ENCODE peak calls at places on chromosomes 12 and 14, in nine cellular contexts. V is prostate gland, P is neural crest cell, J is WTC11, E is IMR-90, S is glutamatergic neuron, T is breast epithelium, H is lower lobe of right lung, F is upper lobe of right lung. O is an unnamed sample.

GRCh38 chr14:93970589-93970966 is 5.8 kb downstream of the ASB2 start:
- DNase-seq in V (no peak), P (no peak), J (no peak), E (no peak), S (no peak), T (no peak), H (no peak), F (no peak), O (peak)

GRCh38 chr14:105098316-105098715 is 33.1 kb upstream of the GPR132 start:
- DNase-seq in V (no peak), P (no peak), J (no peak), E (no peak), S (no peak), T (no peak), H (no peak), F (no peak), O (no peak)

GRCh38 chr12:93422050-93422449 is 19.7 kb downstream of the UBE2N start:
- DNase-seq in V (no peak), P (no peak), J (no peak), E (no peak), S (no peak), T (no peak), H (no peak), F (no peak), O (no peak)

GRCh38 chr12:80655751-80656150 is 51.7 kb upstream of the MYF6 start:
- DNase-seq in V (no peak), P (no peak), J (no peak), E (peak), S (no peak), T (no peak), H (no peak), F (no peak), O (no peak)

GRCh38 chr12:112446008-112446725 is 27.4 kb downstream of the PTPN11 start:
- DNase-seq in V (no peak), P (no peak), J (no peak), E (no peak), S (no peak), T (no peak), H (no peak), F (no peak), O (no peak)

GRCh38 chr12:4221157-4221556 is 52.4 kb upstream of the CCND2 start:
- DNase-seq in V (no peak), P (no peak), J (no peak), E (peak), S (no peak), T (no peak), H (no peak), F (no peak), O (no peak)

GRCh38 chr14:55706893-55707292 is 126.9 kb downstream of the KTN1 start:
- DNase-seq in V (no peak), P (no peak), J (no peak), E (peak), S (no peak), T (no peak), H (no peak), F (no peak), O (no peak)

GRCh38 chr14:21070610-21071224 is 613 bp downstream of the ARHGEF40 start:
- DNase-seq in V (no peak), P (peak), J (peak), E (peak), S (peak), T (no peak), H (no peak), F (no peak), O (no peak)

GRCh38 chr14:93114068-93114710 is 1.5 kb downstream of the ITPK1 start:
- DNase-seq in V (no peak), P (no peak), J (no peak), E (no peak), S (no peak), T (no peak), H (no peak), F (no peak), O (no peak)

GRCh38 chr12:89947437-89948265 is 239.0 kb upstream of the ATP2B1 start:
- DNase-seq in V (no peak), P (no peak), J (no peak), E (peak), S (no peak), T (no peak), H (no peak), F (no peak), O (no peak)

GRCh38 chr12:44148936-44149335 is 313.1 kb downstream of the TMEM117 start:
- DNase-seq in V (no peak), P (no peak), J (no peak), E (no peak), S (no peak), T (no peak), H (no peak), F (no peak), O (no peak)

GRCh38 chr12:6662602-6662905 is 365 bp downstream of the ING4 start:
- DNase-seq in V (no peak), P (no peak), J (no peak), E (no peak), S (no peak), T (no peak), H (no peak), F (no peak), O (no peak)

GRCh38 chr14:74176404-74176788 is 62.9 kb upstream of the VSX2 start:
- DNase-seq in V (no peak), P (no peak), J (no peak), E (no peak), S (no peak), T (no peak), H (no peak), F (no peak), O (no peak)

DNA sequence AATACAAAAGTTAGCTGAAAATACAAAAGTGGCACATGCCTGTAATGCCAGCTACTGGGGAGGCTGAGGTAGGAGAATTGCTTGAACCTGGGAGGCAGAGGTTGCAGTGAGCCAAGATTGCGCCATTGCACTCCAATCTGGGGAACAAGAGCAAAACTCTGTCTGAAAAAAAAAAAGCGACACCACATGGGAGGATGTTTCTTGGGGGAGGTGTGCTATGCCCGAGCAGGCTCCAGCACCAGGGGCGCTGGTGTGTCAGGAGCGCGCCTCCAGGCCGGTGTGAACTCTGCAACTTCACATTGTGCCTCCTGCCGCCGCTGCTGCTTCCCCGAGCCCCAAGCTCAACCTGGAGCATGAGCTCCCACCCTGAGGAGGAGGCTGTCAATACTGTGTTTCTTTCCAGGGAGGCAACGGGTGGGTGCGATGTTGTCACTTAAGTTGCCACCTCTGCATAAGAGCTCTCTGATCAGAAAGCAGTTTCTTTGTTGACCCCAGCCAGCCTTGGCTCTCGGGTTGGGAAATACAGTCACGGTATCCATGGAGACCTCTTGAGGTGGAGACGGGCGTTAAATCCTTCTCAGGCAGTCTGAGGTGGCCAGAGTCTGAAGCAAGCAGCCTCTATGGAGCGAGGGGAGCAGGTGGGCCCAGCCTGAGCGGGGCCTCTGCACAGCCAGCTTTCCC is 18.9 kb downstream of the DEGS2 start:
- DNase-seq in V (no peak), P (peak), J (peak), E (peak), S (peak), T (no peak), H (no peak), F (peak), O (no peak)
- TF ChIP-seq CTCF in V (no peak), P (peak), J (peak), E (peak), S (peak), T (no peak), H (peak), F (peak), O (no peak)

GRCh38 chr12:57487055-57487596 is 742 bp upstream of the MARS1 start:
- DNase-seq in V (no peak), P (no peak), J (no peak), E (no peak), S (no peak), T (no peak), H (no peak), F (no peak), O (no peak)

GRCh38 chr12:57485695-57486094 is 2.2 kb upstream of the MARS1 start:
- DNase-seq in V (no peak), P (no peak), J (no peak), E (no peak), S (no peak), T (no peak), H (no peak), F (no peak), O (no peak)

GRCh38 chr12:57489157-57489641 is 1.3 kb downstream of the MARS1 start:
- DNase-seq in V (no peak), P (no peak), J (no peak), E (peak), S (no peak), T (no peak), H (no peak), F (no peak), O (no peak)

GRCh38 chr12:57488397-57489156 is 709 bp downstream of the MARS1 start:
- DNase-seq in V (no peak), P (no peak), J (no peak), E (peak), S (peak), T (no peak), H (no peak), F (no peak), O (no peak)

GRCh38 chr12:57487597-57488396 is at the start of gene MARS1:
- DNase-seq in V (peak), P (peak), J (peak), E (peak), S (peak), T (peak), H (peak), F (peak), O (peak)
- TF ChIP-seq CTCF in V (no peak), P (no peak), J (no peak), E (no peak), S (peak), T (no peak), H (no peak), F (no peak), O (no peak)

DNA sequence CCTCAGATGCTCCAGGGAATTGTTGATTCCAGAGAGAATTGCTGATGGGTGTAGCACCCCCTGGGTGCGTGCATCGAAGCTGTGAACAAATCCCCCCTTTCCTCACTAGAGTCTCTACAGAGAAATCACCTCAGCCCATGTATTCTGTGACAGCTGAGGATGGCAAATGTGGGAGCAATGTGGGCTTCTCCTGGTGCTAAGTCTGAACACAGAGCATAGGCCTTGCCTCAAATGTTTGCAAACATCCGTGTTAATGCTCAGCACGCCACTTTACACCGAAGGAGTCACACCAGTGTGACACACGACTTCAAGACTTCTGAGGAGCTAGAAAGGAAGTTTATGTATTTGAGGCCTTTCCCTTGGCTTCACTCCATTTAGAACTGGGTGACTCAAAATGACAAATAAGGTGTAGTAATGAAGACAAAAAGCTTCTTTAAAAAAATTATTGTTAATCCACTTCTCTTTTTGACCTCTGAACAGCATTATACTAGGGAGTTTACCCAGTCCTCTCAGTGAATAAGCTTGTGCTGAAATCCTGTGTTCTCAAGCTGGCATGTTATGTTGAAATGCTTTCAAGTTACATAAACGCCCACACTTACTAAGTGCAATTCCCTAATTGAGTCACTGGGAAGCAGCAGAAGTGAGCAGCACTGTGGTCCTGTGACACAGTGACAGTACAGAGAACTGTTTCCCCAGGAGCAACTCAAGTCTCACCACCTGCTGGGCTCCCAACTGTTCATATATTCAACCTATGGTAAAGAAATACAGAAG is 92.9 kb downstream of the FAR2 start:
- DNase-seq in V (peak), P (no peak), J (no peak), E (peak), S (no peak), T (no peak), H (no peak), F (no peak), O (no peak)
- TF ChIP-seq CTCF in V (no peak), P (no peak), J (no peak), E (no peak), S (no peak), T (no peak), H (peak), F (peak), O (no peak)

GRCh38 chr12:15688838-15689237 is 100.3 kb downstream of the EPS8 start:
- DNase-seq in V (no peak), P (peak), J (peak), E (no peak), S (no peak), T (no peak), H (peak), F (no peak), O (no peak)
- TF ChIP-seq CTCF in V (no peak), P (no peak), J (no peak), E (no peak), S (no peak), T (no peak), H (no peak), F (no peak), O (no peak)

DNA sequence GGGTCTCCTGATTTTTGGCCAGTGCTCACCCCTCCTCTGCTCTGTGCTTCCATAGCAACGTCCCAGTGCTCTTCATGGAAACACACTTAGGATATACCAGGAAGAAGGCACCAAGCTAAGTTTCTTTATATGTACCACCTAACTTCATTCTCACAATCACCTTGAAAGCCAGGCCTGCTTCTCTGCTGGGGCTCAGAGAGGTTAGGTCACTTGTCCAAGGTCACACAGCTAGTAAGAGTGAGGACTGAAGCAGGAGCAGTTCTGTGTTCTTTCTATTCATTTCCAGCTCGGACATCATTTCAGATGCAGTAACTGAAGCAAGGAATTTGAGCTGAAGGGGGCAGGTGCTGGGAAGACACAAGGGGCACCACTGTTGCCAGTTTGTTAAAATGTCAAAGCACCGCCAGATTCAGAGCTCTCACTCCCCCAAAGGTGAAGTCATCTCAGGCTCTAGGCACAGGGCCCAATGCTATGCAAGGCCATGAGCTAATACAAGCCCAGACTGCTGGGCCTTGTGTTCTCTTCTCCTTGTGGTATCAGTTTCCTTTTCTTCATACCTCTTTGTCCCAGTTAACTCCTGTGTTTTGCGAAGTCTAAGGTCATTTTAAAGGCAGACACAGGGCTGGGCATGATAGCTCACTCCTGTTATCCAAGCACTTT is 19.7 kb upstream of the YY1 start:
- DNase-seq in V (no peak), P (no peak), J (no peak), E (peak), S (no peak), T (no peak), H (no peak), F (no peak), O (no peak)
- TF ChIP-seq CTCF in V (no peak), P (no peak), J (no peak), E (no peak), S (no peak), T (no peak), H (no peak), F (no peak), O (no peak)

GRCh38 chr12:67220065-67220464 is 49.1 kb upstream of the CAND1 start:
- DNase-seq in V (peak), P (no peak), J (peak), E (no peak), S (no peak), T (no peak), H (no peak), F (no peak), O (no peak)
- TF ChIP-seq CTCF in V (no peak), P (no peak), J (peak), E (no peak), S (no peak), T (no peak), H (no peak), F (no peak), O (no peak)

GRCh38 chr14:24432259-24433131 is 2.7 kb downstream of the KHNYN start:
- DNase-seq in V (no peak), P (no peak), J (no peak), E (peak), S (no peak), T (no peak), H (no peak), F (no peak), O (no peak)
- TF ChIP-seq CTCF in V (no peak), P (no peak), J (no peak), E (no peak), S (no peak), T (no peak), H (no peak), F (no peak), O (no peak)